ENCODE peak calls at places on chromosomes 3 and 15, in five cellular contexts. Y is EL, W is iris pigment epithelial cell, X is kidney epithelial cell, H is COR-L47. N is an unnamed sample.

GRCh38 chr3:197592361-197593045 is 36.7 kb upstream of the BDH1 start:
- DNase-seq in Y (no peak), W (no peak), X (no peak), H (no peak), N (no peak)

GRCh38 chr15:26171266-26171665 is 308.1 kb upstream of the ATP10A start:
- DNase-seq in Y (no peak), W (no peak), X (no peak), H (no peak), N (no peak)

GRCh38 chr3:10992017-10992945 is at the start of gene SLC6A1:
- DNase-seq in Y (no peak), W (peak; percentile 8), X (no peak), H (no peak), N (no peak)

GRCh38 chr3:99747915-99748314 is 69.7 kb upstream of the CMSS1 start:
- DNase-seq in Y (peak; percentile 62), W (peak; percentile 45), X (peak; percentile 12), H (peak; percentile 5), N (peak; percentile 33)

GRCh38 chr3:156360116-156360515 is 194.8 kb downstream of the SSR3 start:
- DNase-seq in Y (no peak), W (no peak), X (no peak), H (no peak), N (no peak)

GRCh38 chr3:39435006-39435748 is 28.7 kb downstream of the RPSA start:
- DNase-seq in Y (no peak), W (no peak), X (peak; percentile 9), H (peak; percentile 5), N (no peak)

GRCh38 chr3:47261301-47261700 is 21.3 kb downstream of the KIF9 start:
- DNase-seq in Y (peak; percentile 73), W (no peak), X (no peak), H (no peak), N (no peak)

GRCh38 chr15:22903427-22903826 is 65.0 kb downstream of the NIPA2 start:
- DNase-seq in Y (no peak), W (no peak), X (no peak), H (no peak), N (no peak)

GRCh38 chr3:127406309-127407025 is 118.6 kb upstream of the PRR20G start:
- DNase-seq in Y (peak; percentile 18), W (peak; percentile 26), X (no peak), H (no peak), N (no peak)

GRCh38 chr15:80266113-80266512 is 14.1 kb upstream of the CTXND1 start:
- DNase-seq in Y (no peak), W (no peak), X (no peak), H (no peak), N (no peak)

GRCh38 chr15:84988909-84989644 is 7.4 kb downstream of the PDE8A start:
- DNase-seq in Y (no peak), W (no peak), X (no peak), H (no peak), N (no peak)

GRCh38 chr15:44726136-44726535 is 10.2 kb upstream of the TRIM69 start:
- DNase-seq in Y (no peak), W (peak; percentile 65), X (no peak), H (no peak), N (no peak)

GRCh38 chr3:11134794-11135193 is 19.5 kb upstream of the HRH1 start:
- DNase-seq in Y (no peak), W (peak; percentile 77), X (no peak), H (no peak), N (peak; percentile 71)

GRCh38 chr15:52234596-52235541 is 43.7 kb upstream of the GNB5 start:
- DNase-seq in Y (no peak), W (no peak), X (no peak), H (no peak), N (no peak)

GRCh38 chr3:129003578-129004112 is 2.5 kb downstream of the EFCC1 start:
- DNase-seq in Y (no peak), W (no peak), X (no peak), H (peak; percentile 75), N (no peak)

GRCh38 chr3:153970735-153971347 is 150.3 kb upstream of the ARHGEF26 start:
- DNase-seq in Y (no peak), W (peak; percentile 46), X (no peak), H (peak; percentile 33), N (no peak)

GRCh38 chr3:120471643-120472042 is 20.9 kb upstream of the FSTL1 start:
- DNase-seq in Y (peak; percentile 92), W (peak; percentile 74), X (no peak), H (no peak), N (no peak)

GRCh38 chr15:101534376-101534970 is 45.0 kb upstream of the PCSK6 start:
- DNase-seq in Y (no peak), W (no peak), X (no peak), H (no peak), N (no peak)

GRCh38 chr15:27993996-27994775 is 104.9 kb downstream of the OCA2 start:
- DNase-seq in Y (no peak), W (no peak), X (no peak), H (no peak), N (no peak)

GRCh38 chr3:137121704-137122314 is 164.0 kb downstream of the IL20RB start:
- DNase-seq in Y (peak; percentile 34), W (peak; percentile 62), X (peak; percentile 5), H (peak; percentile 64), N (peak; percentile 8)

GRCh38 chr15:70447927-70448698 is 315.2 kb downstream of the UACA start:
- DNase-seq in Y (no peak), W (no peak), X (no peak), H (no peak), N (no peak)

GRCh38 chr3:123791417-123791816 is 92.7 kb downstream of the MYLK start:
- DNase-seq in Y (peak; percentile 76), W (peak; percentile 88), X (no peak), H (no peak), N (peak; percentile 93)

GRCh38 chr3:133079621-133080020 is 41.4 kb downstream of the TMEM108 start:
- DNase-seq in Y (no peak), W (no peak), X (no peak), H (no peak), N (no peak)

GRCh38 chr3:114318295-114318694 is 24.5 kb downstream of the TIGIT start:
- DNase-seq in Y (no peak), W (no peak), X (no peak), H (no peak), N (no peak)

GRCh38 chr3:39088456-39088855 is 19.0 kb downstream of the GORASP1 start:
- DNase-seq in Y (no peak), W (peak; percentile 8), X (no peak), H (no peak), N (no peak)

GRCh38 chr3:100536093-100536492 is 43.7 kb downstream of the TMEM45A start:
- DNase-seq in Y (no peak), W (peak; percentile 55), X (no peak), H (no peak), N (no peak)

GRCh38 chr3:69113536-69113935 is 8.9 kb downstream of the LMOD3 start:
- DNase-seq in Y (no peak), W (no peak), X (no peak), H (no peak), N (no peak)

N was measured in skeletal muscle cell.